ENCODE peak calls at places on chromosomes 1 and 21, in nine cellular contexts. S is activated T-helper 1 cell treated with anti-CD3 and anti-CD28 coated beads, Interleukin-12 subunit alpha, Interleukin-12 subunit beta, Interleukin-2, Interleukin-4 antibody, amounts not matched to agents 30 ng/mL and 10 ng/mL and 1 ng/mL, durations not matched to agents 14 hours and 24 hours and 36 hours; V is activated effector memory CD4-positive, alpha-beta T cell treated with anti-CD3 and anti-CD28 coated beads, Interleukin-2, amount 50 U/mL, for 16 hours; M is stimulated activated naive CD4-positive, alpha-beta T cell treated with Interleukin-2 at 50 U/mL for 16 hours; G is ovary; O is activated naive CD4-positive, alpha-beta T cell; X is neuronal stem cell; T is activated T-cell treated with anti-CD3 and anti-CD28 coated beads for 1 hour; L is ACHN. K is an unnamed sample.
A peak's percentile ranks its signal among the peaks of the same experiment; 100 is the strongest.

GRCh38 chr1:114691061-114691460 is 4.3 kb downstream of the AMPD1 start:
- DNase-seq in S (no peak), V (no peak), M (no peak), G (no peak), O (no peak), X (no peak), T (no peak), L (no peak), K (no peak)

GRCh38 chr1:17586172-17586963 is 46.9 kb downstream of the ARHGEF10L start:
- DNase-seq in S (no peak), V (no peak), M (no peak), G (no peak), O (no peak), X (no peak), T (no peak), L (peak; percentile 80), K (peak; percentile 19)

GRCh38 chr1:64703600-64703999 is 41.3 kb upstream of the RAVER2 start:
- DNase-seq in S (no peak), V (no peak), M (no peak), G (no peak), O (no peak), X (no peak), T (no peak), L (no peak), K (no peak)

GRCh38 chr21:44498965-44499560 is 40.9 kb downstream of the KRTAP10-1 start:
- DNase-seq in S (no peak), V (no peak), M (no peak), G (no peak), O (no peak), X (no peak), T (no peak), L (no peak), K (no peak)

GRCh38 chr1:99645199-99645598 is 714 bp upstream of the PALMD start:
- DNase-seq in S (no peak), V (no peak), M (no peak), G (peak; percentile 54), O (no peak), X (no peak), T (no peak), L (peak; percentile 32), K (no peak)

GRCh38 chr21:38474124-38474523 is 24.2 kb downstream of the ERG start:
- DNase-seq in S (no peak), V (no peak), M (no peak), G (no peak), O (no peak), X (no peak), T (no peak), L (no peak), K (no peak)

GRCh38 chr1:51484591-51484990 is 34.5 kb downstream of the EPS15 start:
- DNase-seq in S (no peak), V (no peak), M (no peak), G (no peak), O (no peak), X (no peak), T (no peak), L (no peak), K (no peak)

GRCh38 chr1:233112184-233113008 is 162.0 kb downstream of the NTPCR start:
- DNase-seq in S (no peak), V (no peak), M (no peak), G (no peak), O (no peak), X (peak; percentile 5), T (no peak), L (peak; percentile 53), K (no peak)

GRCh38 chr1:203475012-203475981 is at the start of gene PRELP:
- DNase-seq in S (no peak), V (no peak), M (no peak), G (peak; percentile 83), O (no peak), X (no peak), T (no peak), L (no peak), K (no peak)

GRCh38 chr1:91744973-91745648 is 140.8 kb downstream of the TGFBR3 start:
- DNase-seq in S (no peak), V (no peak), M (no peak), G (no peak), O (no peak), X (no peak), T (no peak), L (no peak), K (no peak)